ENCODE peak calls at places on chromosome 19, in six cellular contexts. C, M, G, A, Z and Q are unnamed samples.

GRCh38 chr19:28961772-28962500 is 251.0 kb downstream of the UQCRFS1 start:
- DNase-seq in C (no peak), M (no peak), G (no peak), A (no peak), Z (no peak), Q (no peak)

GRCh38 chr19:4172861-4173473 is 9.4 kb downstream of the SIRT6 start:
- DNase-seq in C (peak; percentile 55), M (peak; percentile 47), G (peak; percentile 73), A (peak; percentile 56), Z (peak; percentile 63), Q (peak; percentile 89)

GRCh38 chr19:44776402-44777096 is 1.1 kb upstream of the CBLC start:
- DNase-seq in C (no peak), M (no peak), G (no peak), A (no peak), Z (no peak), Q (no peak)

GRCh38 chr19:12140545-12141404 is 625 bp upstream of the ZNF20 start:
- DNase-seq in C (peak; percentile 83), M (peak; percentile 88), G (peak; percentile 90), A (peak; percentile 89), Z (peak; percentile 89), Q (peak; percentile 90)

GRCh38 chr19:47094557-47095517 is 18.7 kb downstream of the ZC3H4 start:
- DNase-seq in C (peak; percentile 49), M (no peak), G (peak; percentile 54), A (peak; percentile 59), Z (no peak), Q (no peak)

GRCh38 chr19:49347835-49348234 is 12.6 kb downstream of the CD37 start:
- DNase-seq in C (no peak), M (no peak), G (peak; percentile 31), A (no peak), Z (no peak), Q (peak; percentile 71)

GRCh38 chr19:13790354-13790753 is 4.9 kb upstream of the ZSWIM4 start:
- DNase-seq in C (no peak), M (no peak), G (no peak), A (no peak), Z (no peak), Q (no peak)

GRCh38 chr19:9130965-9131364 is 4.2 kb upstream of the OR7G3 start:
- DNase-seq in C (no peak), M (no peak), G (no peak), A (no peak), Z (no peak), Q (no peak)

GRCh38 chr19:43501661-43502418 is 2.7 kb downstream of the PHLDB3 start:
- DNase-seq in C (no peak), M (no peak), G (no peak), A (no peak), Z (peak; percentile 39), Q (peak; percentile 64)

GRCh38 chr19:35843676-35844481 is 8.4 kb downstream of the NPHS1 start:
- DNase-seq in C (no peak), M (no peak), G (peak; percentile 49), A (peak; percentile 83), Z (peak; percentile 41), Q (peak; percentile 86)

GRCh38 chr19:19279853-19280252 is 6.8 kb upstream of the TM6SF2 start:
- DNase-seq in C (no peak), M (no peak), G (no peak), A (no peak), Z (no peak), Q (no peak)

GRCh38 chr19:38696733-38697055 is 47.6 kb downstream of the CAPN12 start:
- DNase-seq in C (no peak), M (no peak), G (no peak), A (no peak), Z (no peak), Q (no peak)

GRCh38 chr19:16645140-16645539 is 14.8 kb downstream of the SMIM7 start:
- DNase-seq in C (no peak), M (no peak), G (no peak), A (no peak), Z (no peak), Q (no peak)

GRCh38 chr19:6809262-6809661 is 36.8 kb downstream of the VAV1 start:
- DNase-seq in C (no peak), M (no peak), G (no peak), A (no peak), Z (no peak), Q (no peak)

GRCh38 chr19:18470153-18470552 is 32.2 kb upstream of the ISYNA1 start:
- DNase-seq in C (no peak), M (no peak), G (peak; percentile 23), A (no peak), Z (no peak), Q (peak; percentile 78)

GRCh38 chr19:46198756-46199155 is 30.8 kb upstream of the IGFL1 start:
- DNase-seq in C (no peak), M (no peak), G (no peak), A (no peak), Z (no peak), Q (no peak)

GRCh38 chr19:17431417-17431816 is 11.6 kb downstream of the MVB12A start:
- DNase-seq in C (no peak), M (no peak), G (no peak), A (no peak), Z (no peak), Q (no peak)

GRCh38 chr19:53892301-53892980 is 10.4 kb downstream of the PRKCG start:
- DNase-seq in C (no peak), M (no peak), G (no peak), A (no peak), Z (no peak), Q (no peak)

GRCh38 chr19:43518051-43518450 is 8.9 kb downstream of the ETHE1 start:
- DNase-seq in C (no peak), M (no peak), G (no peak), A (no peak), Z (no peak), Q (peak; percentile 79)

GRCh38 chr19:46355991-46356669 is 9.2 kb downstream of the PPP5C start:
- DNase-seq in C (no peak), M (no peak), G (no peak), A (no peak), Z (no peak), Q (no peak)

GRCh38 chr19:35377656-35378055 is 6.8 kb downstream of the GPR42 start:
- DNase-seq in C (no peak), M (peak; percentile 36), G (no peak), A (no peak), Z (no peak), Q (no peak)

GRCh38 chr19:10718205-10719196 is 622 bp downstream of the DNM2 start:
- DNase-seq in C (no peak), M (peak; percentile 56), G (peak; percentile 72), A (peak; percentile 46), Z (peak; percentile 59), Q (peak; percentile 70)

GRCh38 chr19:28537896-28538295 is 675.1 kb downstream of the UQCRFS1 start:
- DNase-seq in C (no peak), M (no peak), G (no peak), A (no peak), Z (no peak), Q (no peak)

GRCh38 chr19:55487884-55488687 is at the start of gene SSC5D:
- DNase-seq in C (peak; percentile 76), M (no peak), G (no peak), A (no peak), Z (peak; percentile 59), Q (peak; percentile 81)

GRCh38 chr19:8638078-8638619 is 7.7 kb downstream of the NFILZ start:
- DNase-seq in C (no peak), M (peak; percentile 39), G (peak; percentile 14), A (peak; percentile 47), Z (no peak), Q (no peak)

GRCh38 chr19:46700704-46701103 is 16.2 kb downstream of the PRKD2 start:
- DNase-seq in C (no peak), M (no peak), G (no peak), A (no peak), Z (no peak), Q (no peak)

GRCh38 chr19:47232422-47233211 is 1.6 kb upstream of the BBC3 start:
- DNase-seq in C (no peak), M (no peak), G (peak; percentile 46), A (no peak), Z (no peak), Q (peak; percentile 70)

GRCh38 chr19:56167064-56167578 is 8.7 kb upstream of the GALP start:
- DNase-seq in C (no peak), M (no peak), G (no peak), A (no peak), Z (no peak), Q (no peak)

GRCh38 chr19:56670961-56671612 is 470 bp downstream of the ZNF835 start:
- DNase-seq in C (no peak), M (no peak), G (no peak), A (peak; percentile 55), Z (peak; percentile 23), Q (no peak)

GRCh38 chr19:16608290-16608704 is 19.7 kb downstream of the MED26 start:
- DNase-seq in C (peak; percentile 58), M (no peak), G (no peak), A (no peak), Z (no peak), Q (no peak)

GRCh38 chr19:18895828-18896341 is at the start of gene CERS1:
- DNase-seq in C (no peak), M (no peak), G (no peak), A (no peak), Z (no peak), Q (no peak)

GRCh38 chr19:34232566-34233481 is 21.5 kb upstream of the GARRE1 start:
- DNase-seq in C (peak; percentile 63), M (peak; percentile 53), G (peak; percentile 47), A (peak; percentile 40), Z (peak; percentile 68), Q (peak; percentile 86)

GRCh38 chr19:57171551-57172081 is 4.3 kb upstream of the DUXA start:
- DNase-seq in C (peak; percentile 54), M (peak; percentile 31), G (peak; percentile 23), A (peak; percentile 48), Z (peak; percentile 76), Q (peak; percentile 58)

GRCh38 chr19:56348289-56348877 is 33.7 kb upstream of the ZSCAN5A start:
- DNase-seq in C (no peak), M (no peak), G (peak; percentile 41), A (no peak), Z (no peak), Q (no peak)

GRCh38 chr19:46841458-46842083 is 9.1 kb downstream of the AP2S1 start:
- DNase-seq in C (no peak), M (peak; percentile 77), G (no peak), A (no peak), Z (peak; percentile 77), Q (no peak)

GRCh38 chr19:33819496-33819874 is 22.8 kb downstream of the KCTD15 start:
- DNase-seq in C (no peak), M (no peak), G (no peak), A (no peak), Z (no peak), Q (no peak)

GRCh38 chr19:46878613-46879375 is 18.0 kb downstream of the ARHGAP35 start:
- DNase-seq in C (no peak), M (no peak), G (no peak), A (no peak), Z (no peak), Q (peak; percentile 59)

GRCh38 chr19:3179739-3180293 is 1.2 kb downstream of the S1PR4 start:
- DNase-seq in C (no peak), M (no peak), G (peak; percentile 69), A (no peak), Z (no peak), Q (no peak)

GRCh38 chr19:2015611-2015950 is at the start of gene BTBD2:
- DNase-seq in C (peak; percentile 69), M (no peak), G (peak; percentile 70), A (peak; percentile 76), Z (no peak), Q (no peak)